ENCODE peak calls at places on chromosomes 5 and 9, in four cellular contexts. X is GM03348, J is RWPE1, Y is astrocyte. A is an unnamed sample.

GRCh38 chr5:14696851-14697250 is 32.3 kb downstream of the OTULIN start:
- DNase-seq in X (no peak), Y (no peak), J (no peak), A (no peak)

GRCh38 chr5:117431091-117431490 is 856.5 kb upstream of the SEMA6A start:
- DNase-seq in X (no peak), Y (no peak), J (no peak), A (no peak)

GRCh38 chr5:181217805-181218065 is 5.3 kb upstream of the TRIM41 start:
- DNase-seq in J (no peak), Y (no peak), X (no peak), A (no peak)

GRCh38 chr5:34762321-34762871 is 76.6 kb upstream of the TTC23L start:
- DNase-seq in J (no peak), X (peak; percentile 89), Y (peak; percentile 92), A (peak; percentile 92)

GRCh38 chr9:93013856-93014582 is 44.5 kb upstream of the SUSD3 start:
- DNase-seq in X (no peak), Y (no peak), J (no peak), A (no peak)

GRCh38 chr9:86713456-86713855 is 233.8 kb downstream of the GAS1 start:
- DNase-seq in J (no peak), X (peak; percentile 47), Y (peak; percentile 86), A (peak; percentile 51)

GRCh38 chr5:125882061-125882460 is 541.1 kb upstream of the GRAMD2B start:
- DNase-seq in X (no peak), Y (no peak), J (no peak), A (no peak)

GRCh38 chr5:6377121-6377520 is 1.2 kb downstream of the MED10 start:
- DNase-seq in J (no peak), Y (peak; percentile 47), X (peak; percentile 31), A (peak; percentile 1)

GRCh38 chr5:53331463-53331862 is 149.0 kb upstream of the FST start:
- DNase-seq in J (peak; percentile 90), Y (peak; percentile 76), X (peak; percentile 15), A (peak; percentile 85)

GRCh38 chr9:35616681-35617459 is 1.3 kb downstream of the CD72 start:
- DNase-seq in Y (peak; percentile 51), X (peak; percentile 77), J (peak; percentile 46), A (peak; percentile 61)

GRCh38 chr5:145825751-145826180 is 9.4 kb downstream of the PRELID2 start:
- DNase-seq in X (peak; percentile 64), J (peak; percentile 70), Y (peak; percentile 36), A (peak; percentile 78)

GRCh38 chr9:4170231-4170630 is 129.6 kb downstream of the GLIS3 start:
- DNase-seq in J (no peak), X (no peak), Y (peak; percentile 35), A (peak; percentile 40)

GRCh38 chr5:159286420-159287035 is 23.4 kb downstream of the UBLCP1 start:
- DNase-seq in Y (no peak), J (no peak), X (peak; percentile 42), A (peak; percentile 34)

GRCh38 chr9:14170973-14171596 is 142.9 kb downstream of the NFIB start:
- DNase-seq in Y (peak; percentile 69), X (no peak), J (peak; percentile 64), A (peak; percentile 76)

GRCh38 chr9:5389109-5389732 is 48.5 kb downstream of the PLGRKT start:
- DNase-seq in Y (peak; percentile 90), X (peak; percentile 54), J (peak; percentile 1), A (peak; percentile 92)

A was measured in fibroblast of lung.